ENCODE peak calls at places on chromosomes 6 and 20, in ten cellular contexts. I, A, G, L, M, R, T, X, Z and C are unnamed samples.

GRCh38 chr6:583116-583515 is 73.8 kb downstream of the HUS1B start:
- DNase-seq in T (no peak), X (no peak), M (no peak), Z (no peak), A (no peak), L (no peak), R (no peak), I (no peak), G (no peak), C (no peak)

GRCh38 chr20:56249244-56249955 is 868 bp downstream of the MC3R start:
- DNase-seq in X (no peak), Z (peak), L (no peak), M (no peak), A (peak), I (no peak), T (no peak), G (no peak), R (no peak), C (peak)

GRCh38 chr6:158879180-158879579 is 60.0 kb upstream of the EZR start:
- DNase-seq in R (peak), G (no peak), A (no peak), M (no peak), Z (no peak), L (no peak), X (peak), I (peak), T (no peak), C (no peak)

GRCh38 chr20:48189177-48189576 is 403.9 kb upstream of the SULF2 start:
- DNase-seq in M (no peak), Z (peak), R (peak), X (peak), L (no peak), I (peak), G (no peak), A (peak), T (no peak), C (peak)

GRCh38 chr6:75855047-75855446 is 106.0 kb downstream of the MYO6 start:
- DNase-seq in T (no peak), M (no peak), Z (peak), L (no peak), G (no peak), I (peak), R (peak), A (peak), X (peak), C (no peak)

GRCh38 chr6:26216015-26216885 is 129.0 kb downstream of the HFE start:
- DNase-seq in A (no peak), I (peak), T (peak), L (peak), G (peak), M (peak), Z (peak), X (peak), R (peak), C (no peak)

GRCh38 chr6:52365871-52366540 is 4.1 kb downstream of the PAQR8 start:
- DNase-seq in M (no peak), T (no peak), L (no peak), I (no peak), G (no peak), A (no peak), Z (no peak), X (no peak), R (no peak), C (no peak)

GRCh38 chr20:51525241-51526104 is 17.0 kb downstream of the NFATC2 start:
- DNase-seq in T (no peak), I (peak), G (no peak), A (no peak), M (no peak), Z (no peak), L (peak), R (no peak), X (no peak), C (peak)

GRCh38 chr6:127102299-127102698 is 16.2 kb upstream of the RSPO3 start:
- DNase-seq in L (no peak), Z (no peak), X (peak), M (no peak), R (peak), G (no peak), T (no peak), A (peak), I (peak), C (peak)

GRCh38 chr6:105606871-105607421 is 204.1 kb upstream of the PREP start:
- DNase-seq in R (no peak), I (no peak), T (no peak), G (no peak), Z (no peak), X (no peak), A (no peak), L (no peak), M (no peak), C (no peak)

GRCh38 chr6:167706313-167707109 is 120.2 kb upstream of the AFDN start:
- DNase-seq in A (no peak), R (no peak), L (no peak), Z (no peak), T (no peak), X (no peak), I (no peak), G (no peak), M (peak), C (peak)

GRCh38 chr6:42403415-42403814 is 48.3 kb downstream of the TRERF1 start:
- DNase-seq in G (no peak), L (no peak), A (no peak), M (no peak), R (no peak), X (peak), T (no peak), Z (no peak), I (peak), C (no peak)

GRCh38 chr6:42406296-42407280 is 45.1 kb downstream of the TRERF1 start:
- DNase-seq in A (no peak), Z (no peak), G (peak), T (no peak), X (peak), M (no peak), R (peak), I (peak), L (no peak), C (no peak)

GRCh38 chr6:42403831-42404230 is 47.9 kb downstream of the TRERF1 start:
- DNase-seq in X (no peak), M (no peak), Z (no peak), I (peak), T (no peak), G (no peak), A (no peak), L (no peak), R (no peak), C (no peak)

GRCh38 chr6:42405025-42405424 is 46.7 kb downstream of the TRERF1 start:
- DNase-seq in A (no peak), Z (no peak), I (peak), X (peak), T (no peak), M (no peak), R (peak), G (no peak), L (no peak), C (no peak)

DNA sequence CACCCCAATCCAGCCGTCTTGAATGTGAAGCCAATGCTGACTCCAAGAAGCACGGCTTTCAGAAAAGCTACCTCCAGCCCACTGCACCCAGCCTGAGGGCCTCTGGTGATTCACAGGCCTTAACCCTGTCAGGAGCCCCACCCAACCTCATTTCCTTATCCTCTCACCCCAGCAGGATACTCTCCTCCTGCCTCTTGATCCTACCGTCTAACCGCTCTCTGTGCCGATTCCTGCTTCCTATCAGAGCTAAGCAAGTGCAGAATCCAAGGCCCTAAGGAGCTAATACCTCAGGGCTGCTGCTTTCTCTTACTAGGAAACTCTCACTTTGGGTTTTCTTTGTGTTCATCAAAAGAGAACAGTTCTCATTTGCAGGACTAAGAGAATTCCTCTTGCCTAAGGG is 47.2 kb downstream of the TRERF1 start:
- DNase-seq in R (peak), M (no peak), G (peak), T (no peak), L (no peak), A (peak), I (peak), Z (peak), X (peak), C (no peak)
- H3K27ac ChIP-seq in R (peak), M (no peak), G (peak), T (peak), L (peak), A (peak), I (peak), Z (no peak), X (peak), C (no peak)

DNA sequence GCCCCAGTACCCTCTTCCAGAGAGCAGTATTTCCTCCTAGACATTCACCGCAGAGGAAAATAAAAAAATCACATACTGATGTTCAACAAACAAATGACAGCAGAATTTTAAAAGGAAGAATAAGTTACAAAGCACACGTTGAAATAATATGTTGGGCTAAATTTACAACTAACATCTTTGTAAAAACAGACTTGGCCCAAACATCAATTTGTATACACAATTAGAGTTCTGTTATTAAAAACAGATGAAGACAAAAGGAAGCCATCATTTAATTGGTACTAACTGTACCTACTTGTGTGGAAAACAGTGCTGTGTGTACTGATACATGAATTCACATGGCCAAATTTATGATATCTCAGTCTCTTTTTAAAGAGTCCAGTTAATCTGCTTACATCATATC is 46.3 kb downstream of the KIF6 start:
- DNase-seq in X (no peak), A (no peak), Z (no peak), M (no peak), L (no peak), R (no peak), I (no peak), T (no peak), G (no peak), C (no peak)
- H3K27ac ChIP-seq in X (no peak), A (no peak), Z (no peak), M (no peak), L (no peak), R (no peak), I (no peak), T (no peak), G (no peak), C (no peak)

GRCh38 chr6:110682460-110682853 is 132.8 kb downstream of the CDK19 start:
- DNase-seq in A (peak), T (peak), R (peak), I (peak), Z (peak), G (peak), M (peak), X (peak), L (peak), C (peak)
- H3K27ac ChIP-seq in A (peak), T (no peak), R (no peak), I (no peak), Z (no peak), G (no peak), M (no peak), X (no peak), L (no peak), C (peak)

GRCh38 chr6:162627825-162628224 is 99.7 kb downstream of the PRKN start:
- DNase-seq in Z (no peak), I (no peak), M (no peak), X (no peak), L (no peak), G (no peak), T (no peak), A (no peak), R (no peak), C (no peak)

GRCh38 chr6:162627362-162627761 is 100.2 kb downstream of the PRKN start:
- DNase-seq in R (no peak), A (no peak), M (no peak), X (no peak), L (no peak), T (no peak), Z (no peak), I (no peak), G (no peak), C (no peak)

GRCh38 chr6:162622572-162622971 is 105.0 kb downstream of the PRKN start:
- DNase-seq in Z (no peak), G (no peak), L (no peak), T (no peak), X (no peak), I (no peak), A (no peak), R (no peak), M (no peak), C (no peak)

GRCh38 chr6:162626869-162627268 is 100.7 kb downstream of the PRKN start:
- DNase-seq in T (no peak), A (no peak), M (no peak), I (no peak), X (no peak), L (no peak), G (no peak), R (no peak), Z (no peak), C (no peak)

GRCh38 chr6:162625846-162626540 is 101.6 kb downstream of the PRKN start:
- DNase-seq in Z (no peak), R (no peak), I (no peak), A (no peak), G (no peak), M (no peak), X (no peak), T (no peak), L (no peak), C (no peak)
- H3K27ac ChIP-seq in Z (no peak), R (no peak), I (no peak), A (no peak), G (no peak), M (no peak), X (no peak), T (no peak), L (no peak), C (no peak)

GRCh38 chr6:67160820-67161219 is 1453.8 kb upstream of the EYS start:
- DNase-seq in I (no peak), A (no peak), M (no peak), G (no peak), R (no peak), L (no peak), Z (no peak), X (no peak), T (no peak), C (no peak)
- H3K27ac ChIP-seq in I (no peak), A (no peak), M (no peak), G (no peak), R (no peak), L (no peak), Z (no peak), X (no peak), T (no peak), C (no peak)

GRCh38 chr6:36629792-36630191 is 35.6 kb downstream of the SRSF3 start:
- DNase-seq in X (no peak), I (no peak), L (no peak), G (no peak), T (no peak), A (no peak), M (no peak), Z (no peak), R (no peak), C (no peak)
- H3K27ac ChIP-seq in X (no peak), I (no peak), L (peak), G (no peak), T (no peak), A (no peak), M (no peak), Z (peak), R (no peak), C (no peak)